ENCODE peak calls at places on chromosomes 4 and X, in four cellular contexts. B, L, X and G are unnamed samples.

GRCh38 chr4:169420291-169420690 is 149.5 kb upstream of the SH3RF1 start:
- DNase-seq in X (no peak), L (no peak), B (no peak), G (no peak)

GRCh38 chr4:78565971-78566372 is 14.4 kb downstream of the ANXA3 start:
- DNase-seq in B (no peak), L (no peak), X (no peak), G (peak; percentile 55)

GRCh38 chrX:13029341-13029740 is 15.1 kb downstream of the FAM9C start:
- DNase-seq in X (no peak), L (no peak), B (no peak), G (peak; percentile 43)

GRCh38 chrX:129772796-129773431 is 6.8 kb upstream of the SASH3 start:
- DNase-seq in X (no peak), B (no peak), L (peak; percentile 91), G (no peak)

GRCh38 chr4:73234712-73235111 is 23.9 kb downstream of the ANKRD17 start:
- DNase-seq in X (no peak), B (no peak), L (no peak), G (peak; percentile 6)

GRCh38 chr4:141637565-141637964 is 1.2 kb downstream of the IL15 start:
- DNase-seq in L (no peak), B (no peak), X (no peak), G (no peak)

GRCh38 chr4:158873795-158874359 is 105.1 kb downstream of the FNIP2 start:
- DNase-seq in L (no peak), B (no peak), X (no peak), G (peak; percentile 96)

GRCh38 chrX:106952089-106952488 is 31.9 kb downstream of the CLDN2 start:
- DNase-seq in L (no peak), X (no peak), B (no peak), G (no peak)

GRCh38 chrX:17022205-17022604 is 75.7 kb downstream of the REPS2 start:
- DNase-seq in B (no peak), L (no peak), X (no peak), G (peak; percentile 35)

GRCh38 chrX:46758163-46758955 is 559 bp downstream of the SLC9A7 start:
- DNase-seq in X (peak; percentile 48), L (no peak), B (no peak), G (peak; percentile 10)

GRCh38 chrX:4485917-4486316 is 772.5 kb upstream of the PRKX start:
- DNase-seq in L (no peak), X (no peak), B (no peak), G (no peak)

GRCh38 chrX:53188763-53189162 is 36.2 kb downstream of the KDM5C start:
- DNase-seq in L (peak; percentile 45), X (no peak), B (peak; percentile 2), G (peak; percentile 39)

GRCh38 chrX:63664083-63664482 is 120.9 kb downstream of the ARHGEF9 start:
- DNase-seq in B (no peak), L (no peak), X (no peak), G (peak; percentile 33)

GRCh38 chr4:141074098-141074878 is 59.0 kb downstream of the RNF150 start:
- DNase-seq in B (no peak), X (no peak), L (no peak), G (no peak)

GRCh38 chr4:7045961-7046921 is 3.1 kb downstream of the TADA2B start:
- DNase-seq in L (peak; percentile 66), B (no peak), X (no peak), G (no peak)

GRCh38 chr4:167380964-167381363 is 146.7 kb upstream of the SPOCK3 start:
- DNase-seq in B (no peak), L (no peak), X (no peak), G (no peak)

GRCh38 chrX:120308959-120309872 is 2.0 kb downstream of the TMEM255A start:
- DNase-seq in X (peak; percentile 52), B (no peak), L (peak; percentile 47), G (peak; percentile 14)

GRCh38 chrX:107429090-107429489 is 20.4 kb upstream of the FRMPD3 start:
- DNase-seq in X (peak; percentile 49), B (no peak), L (no peak), G (peak; percentile 3)

GRCh38 chrX:23945206-23945605 is 37.4 kb downstream of the CXorf58 start:
- DNase-seq in X (no peak), L (no peak), B (no peak), G (no peak)

GRCh38 chr4:79319975-79320374 is 5.9 kb downstream of the NAA11 start:
- DNase-seq in B (no peak), X (no peak), L (no peak), G (no peak)

GRCh38 chr4:169618286-169618685 is 2.1 kb upstream of the CLCN3 start:
- DNase-seq in X (no peak), B (no peak), L (no peak), G (peak; percentile 41)

GRCh38 chr4:122665148-122665547 is 44.3 kb upstream of the IL21 start:
- DNase-seq in B (no peak), L (no peak), X (no peak), G (no peak)

GRCh38 chr4:128958194-128958593 is 135.1 kb downstream of the SCLT1 start:
- DNase-seq in B (no peak), X (no peak), L (no peak), G (peak; percentile 6)

GRCh38 chr4:80459918-80460473 is 124.5 kb downstream of the CFAP299 start:
- DNase-seq in X (no peak), L (no peak), B (no peak), G (no peak)

GRCh38 chr4:86935833-86936721 is 1.3 kb downstream of the AFF1 start:
- DNase-seq in X (peak; percentile 73), B (peak; percentile 70), L (peak; percentile 88), G (peak; percentile 57)

GRCh38 chr4:3857316-3857926 is 91.2 kb downstream of the ADRA2C start:
- DNase-seq in B (no peak), L (no peak), X (no peak), G (no peak)

GRCh38 chr4:127155121-127155520 is 477.6 kb upstream of the INTU start:
- DNase-seq in L (no peak), B (no peak), X (no peak), G (no peak)

GRCh38 chrX:43586855-43587254 is 69.2 kb upstream of the MAOA start:
- DNase-seq in B (no peak), X (no peak), L (no peak), G (no peak)

GRCh38 chr4:100061835-100062234 is 111.8 kb upstream of the H2AZ1 start:
- DNase-seq in L (no peak), X (no peak), B (no peak), G (peak; percentile 38)

GRCh38 chr4:73275318-73275654 is 16.7 kb upstream of the ANKRD17 start:
- DNase-seq in L (no peak), X (no peak), B (no peak), G (no peak)

GRCh38 chr4:186021461-186022167 is 47.3 kb upstream of the TLR3 start:
- DNase-seq in X (peak; percentile 77), L (no peak), B (no peak), G (peak; percentile 20)

GRCh38 chr4:154614306-154614705 is 1.9 kb upstream of the FGG start:
- DNase-seq in X (no peak), L (no peak), B (no peak), G (no peak)

GRCh38 chr4:105859233-105859632 is 36.0 kb upstream of the NPNT start:
- DNase-seq in B (no peak), X (no peak), L (peak; percentile 9), G (peak; percentile 79)

GRCh38 chrX:47143894-47144625 is 442 bp downstream of the NDUFB11 start:
- DNase-seq in L (peak; percentile 42), X (no peak), B (peak; percentile 77), G (peak; percentile 16)

GRCh38 chr4:64144994-64145393 is 264.3 kb downstream of the TECRL start:
- DNase-seq in X (no peak), L (no peak), B (no peak), G (no peak)
- TF ChIP-seq CHD1 in X (no peak), L (no peak), B (no peak), G (no peak)

DNA sequence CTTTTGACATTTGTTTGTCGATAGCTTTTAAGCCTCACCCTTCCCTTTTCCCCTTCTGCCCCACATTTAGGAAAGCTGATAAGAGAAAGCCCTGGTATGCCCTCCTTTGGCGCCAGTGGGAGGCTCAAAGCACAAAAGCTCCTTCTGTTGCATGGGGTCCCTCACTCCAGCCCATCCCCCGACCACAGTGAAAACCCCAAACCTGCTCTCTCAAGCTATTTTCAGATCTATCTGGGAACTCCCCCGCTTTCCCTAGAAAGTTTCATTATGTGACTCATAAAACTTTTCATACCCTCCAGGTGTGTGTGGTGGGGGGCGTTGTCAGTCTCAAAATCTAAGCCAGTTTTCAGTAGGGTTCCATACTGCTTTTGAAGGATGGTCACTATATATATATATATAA is 259.0 kb upstream of the PCDH7 start:
- DNase-seq in B (no peak), L (peak; percentile 19), X (no peak), G (no peak)
- H3K4me3 ChIP-seq in B (no peak overlapping the region), L (no peak overlapping the region), X (no peak overlapping the region), G (no peak overlapping the region)

DNA sequence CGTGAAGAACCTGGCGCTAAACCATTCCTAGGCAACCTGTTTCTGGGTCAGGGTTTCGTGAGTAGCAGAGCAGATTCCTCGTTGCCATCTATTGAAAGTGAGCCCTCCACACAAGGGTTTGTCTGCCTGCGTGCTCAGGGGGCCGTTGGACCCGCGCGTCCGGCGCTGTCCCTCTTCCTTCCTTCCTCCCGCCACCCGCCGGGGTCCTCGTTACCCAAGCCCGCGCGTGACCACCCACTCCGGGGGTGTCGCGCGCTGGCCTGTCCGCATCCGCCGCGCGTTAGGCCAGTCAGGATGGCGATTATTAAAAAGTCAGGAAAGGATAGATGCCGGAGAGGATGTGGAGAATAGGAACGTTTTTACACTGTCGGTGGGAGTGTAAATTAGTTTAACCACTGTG is 66.8 kb downstream of the LINC00632 start:
- DNase-seq in L (no peak), B (no peak), X (no peak), G (no peak)
- TF ChIP-seq CHD1 in L (no peak), B (no peak), X (no peak), G (no peak)

GRCh38 chr4:123699823-123700822 is 303.5 kb downstream of the SPRY1 start:
- DNase-seq in X (no peak), L (no peak), B (no peak), G (peak; percentile 93)
- H3K4me3 ChIP-seq in X (no peak overlapping the region), L (no peak overlapping the region), B (no peak overlapping the region), G (peak overlapping the region; percentile 44)

GRCh38 chr4:52645315-52645714 is 13.8 kb downstream of the USP46 start:
- DNase-seq in L (no peak), X (no peak), B (no peak), G (no peak)
- TF ChIP-seq CHD1 in L (no peak), X (no peak), B (no peak), G (no peak)

GRCh38 chr4:76016383-76016782 is 6.9 kb downstream of the CXCL10 start:
- DNase-seq in B (no peak), X (no peak), L (peak; percentile 37), G (no peak)

GRCh38 chr4:76011018-76011670 is 3.8 kb upstream of the CXCL9 start:
- DNase-seq in X (peak; percentile 47), L (no peak), B (no peak), G (no peak)

GRCh38 chr4:76013540-76013939 is 6.2 kb upstream of the CXCL9 start:
- DNase-seq in L (no peak), X (no peak), B (no peak), G (no peak)

GRCh38 chr4:76012388-76012801 is 5.1 kb upstream of the CXCL9 start:
- DNase-seq in X (no peak), L (no peak), B (no peak), G (peak; percentile 91)

GRCh38 chr4:76011700-76012387 is 4.5 kb upstream of the CXCL9 start:
- DNase-seq in L (peak; percentile 60), X (peak; percentile 49), B (no peak), G (peak; percentile 91)
- H3K4me3 ChIP-seq in L (peak overlapping the region; percentile 32), X (no peak overlapping the region), B (no peak overlapping the region), G (no peak overlapping the region)

GRCh38 chrX:38206036-38206435 is 14.6 kb downstream of the SRPX start:
- DNase-seq in B (no peak), X (no peak), L (no peak), G (peak; percentile 52)

GRCh38 chrX:38206542-38206941 is 14.1 kb downstream of the SRPX start:
- DNase-seq in X (no peak), L (no peak), B (no peak), G (no peak)

GRCh38 chrX:38205037-38205436 is 15.6 kb downstream of the SRPX start:
- DNase-seq in B (no peak), L (peak; percentile 4), X (no peak), G (no peak)
- TF ChIP-seq CHD1 in B (no peak), L (no peak), X (no peak), G (no peak)